ENCODE peak calls at places on chromosome 12, in five cellular contexts. H is stimulated activated CD4-positive, alpha-beta T cell treated with anti-CD3 and anti-CD28 coated beads, TNF-alpha, amount 100 ng/mL, for 24 hours; D is NCI-H345; Y is activated naive CD8-positive, alpha-beta T cell treated with anti-CD3 and anti-CD28 coated beads, Interleukin-2, amount 50 U/mL, for 24 hours; Q is COR-L47. T is an unnamed sample.

GRCh38 chr12:5022465-5023061 is 21.1 kb upstream of the KCNA5 start:
- DNase-seq in D (peak), Q (peak), H (no peak), Y (peak), T (peak)

GRCh38 chr12:6963741-6964446 is 6.6 kb downstream of the PHB2 start:
- DNase-seq in Y (no peak), Q (peak), H (no peak), D (peak), T (no peak)

GRCh38 chr12:68306564-68306963 is 25.6 kb downstream of the MDM1 start:
- DNase-seq in D (no peak), Y (no peak), H (no peak), Q (no peak), T (no peak)

GRCh38 chr12:103769240-103769945 is 71.6 kb downstream of the NT5DC3 start:
- DNase-seq in Q (no peak), Y (no peak), H (no peak), D (peak), T (no peak)

GRCh38 chr12:2769866-2770533 is 24.8 kb upstream of the FKBP4 start:
- DNase-seq in Q (no peak), H (no peak), D (no peak), Y (no peak), T (no peak)

GRCh38 chr12:60335765-60336164 is 739.9 kb downstream of the SLC16A7 start:
- DNase-seq in Y (no peak), H (no peak), D (peak), Q (no peak), T (no peak)

GRCh38 chr12:100401660-100402059 is 44.8 kb downstream of the SLC17A8 start:
- DNase-seq in Q (no peak), H (no peak), Y (no peak), D (no peak), T (no peak)

GRCh38 chr12:64544371-64544770 is 65.9 kb upstream of the RASSF3 start:
- DNase-seq in Q (no peak), D (no peak), Y (no peak), H (no peak), T (no peak)

GRCh38 chr12:27290501-27291168 is 42.0 kb upstream of the BMAL2 start:
- DNase-seq in Q (no peak), D (no peak), H (no peak), Y (no peak), T (no peak)

GRCh38 chr12:76057316-76057715 is 25.7 kb upstream of the PHLDA1 start:
- DNase-seq in D (no peak), Q (no peak), Y (no peak), H (no peak), T (no peak)

GRCh38 chr12:128813883-128814282 is 9.9 kb downstream of the SLC15A4 start:
- DNase-seq in D (no peak), Y (no peak), H (no peak), Q (no peak), T (no peak)

GRCh38 chr12:112170376-112170775 is 45.0 kb downstream of the TRAFD1 start:
- DNase-seq in Y (peak), D (no peak), Q (no peak), H (no peak), T (no peak)

GRCh38 chr12:11797317-11797913 is 147.9 kb downstream of the ETV6 start:
- DNase-seq in Q (no peak), H (no peak), D (no peak), Y (no peak), T (no peak)